ENCODE peak calls at places on chromosomes 16 and 17, in seven cellular contexts. One of them, this sample, is unnamed.

GRCh38 chr17:69415431-69415830 is 934 bp downstream of the MAP2K6 start:
- DNase-seq in pancreas: no peak
- DNase-seq in tibial nerve: no peak
- DNase-seq in body of pancreas: no peak
- DNase-seq in cardiac muscle cell: no peak
- DNase-seq in A549: no peak
- DNase-seq in RWPE1: no peak
- DNase-seq in this sample: no peak

GRCh38 chr16:10182186-10182683 is at the start of gene GRIN2A:
- DNase-seq in cardiac muscle cell: peak
- DNase-seq in RWPE1: no peak
- DNase-seq in tibial nerve: no peak
- DNase-seq in body of pancreas: peak
- DNase-seq in A549: no peak
- DNase-seq in pancreas: peak
- DNase-seq in this sample: no peak

GRCh38 chr17:4483012-4483840 is 15.5 kb upstream of the SPNS2 start:
- DNase-seq in A549: peak
- DNase-seq in body of pancreas: peak
- DNase-seq in pancreas: peak
- DNase-seq in RWPE1: peak
- DNase-seq in tibial nerve: no peak
- DNase-seq in cardiac muscle cell: no peak
- DNase-seq in this sample: no peak

GRCh38 chr16:69859105-69859969 is 91.8 kb upstream of the CLEC18A start:
- DNase-seq in RWPE1: peak
- DNase-seq in body of pancreas: peak
- DNase-seq in pancreas: peak
- DNase-seq in A549: peak
- DNase-seq in cardiac muscle cell: peak
- DNase-seq in tibial nerve: peak
- DNase-seq in this sample: no peak

GRCh38 chr16:89037261-89038152 is 56.1 kb upstream of the ACSF3 start:
- DNase-seq in cardiac muscle cell: peak
- DNase-seq in pancreas: peak
- DNase-seq in A549: peak
- DNase-seq in tibial nerve: no peak
- DNase-seq in body of pancreas: no peak
- DNase-seq in RWPE1: peak
- DNase-seq in this sample: no peak

GRCh38 chr17:51610155-51610554 is 349.8 kb downstream of the UTP18 start:
- DNase-seq in cardiac muscle cell: no peak
- DNase-seq in tibial nerve: no peak
- DNase-seq in RWPE1: no peak
- DNase-seq in pancreas: no peak
- DNase-seq in body of pancreas: no peak
- DNase-seq in A549: no peak
- DNase-seq in this sample: no peak

GRCh38 chr17:7856081-7856791 is 1.1 kb downstream of the NAA38 start:
- DNase-seq in pancreas: peak
- DNase-seq in tibial nerve: peak
- DNase-seq in RWPE1: no peak
- DNase-seq in cardiac muscle cell: no peak
- DNase-seq in A549: no peak
- DNase-seq in body of pancreas: peak
- DNase-seq in this sample: peak

GRCh38 chr16:67857547-67858233 is 10.2 kb upstream of the CENPT start:
- DNase-seq in tibial nerve: peak
- DNase-seq in RWPE1: peak
- DNase-seq in pancreas: peak
- DNase-seq in cardiac muscle cell: no peak
- DNase-seq in A549: peak
- DNase-seq in body of pancreas: peak
- DNase-seq in this sample: peak

GRCh38 chr17:82234211-82235055 is 5.6 kb downstream of the SLC16A3 start:
- DNase-seq in body of pancreas: no peak
- DNase-seq in tibial nerve: no peak
- DNase-seq in cardiac muscle cell: no peak
- DNase-seq in A549: no peak
- DNase-seq in RWPE1: no peak
- DNase-seq in pancreas: no peak
- DNase-seq in this sample: peak

GRCh38 chr17:17818088-17818526 is 18.7 kb downstream of the SREBF1 start:
- DNase-seq in A549: no peak
- DNase-seq in tibial nerve: no peak
- DNase-seq in RWPE1: no peak
- DNase-seq in body of pancreas: peak
- DNase-seq in cardiac muscle cell: peak
- DNase-seq in pancreas: no peak
- DNase-seq in this sample: no peak

GRCh38 chr17:1379208-1379929 is 20.7 kb downstream of the YWHAE start:
- DNase-seq in body of pancreas: no peak
- DNase-seq in A549: no peak
- DNase-seq in pancreas: no peak
- DNase-seq in RWPE1: no peak
- DNase-seq in tibial nerve: no peak
- DNase-seq in cardiac muscle cell: no peak
- DNase-seq in this sample: no peak

GRCh38 chr17:77742579-77742978 is 215.9 kb upstream of the TNRC6C start:
- DNase-seq in body of pancreas: no peak
- DNase-seq in cardiac muscle cell: no peak
- DNase-seq in pancreas: peak
- DNase-seq in RWPE1: no peak
- DNase-seq in tibial nerve: no peak
- DNase-seq in A549: no peak
- DNase-seq in this sample: no peak

GRCh38 chr17:69012895-69013805 is 47.6 kb downstream of the ABCA9 start:
- DNase-seq in body of pancreas: no peak
- DNase-seq in tibial nerve: no peak
- DNase-seq in pancreas: no peak
- DNase-seq in RWPE1: no peak
- DNase-seq in cardiac muscle cell: no peak
- DNase-seq in A549: no peak
- DNase-seq in this sample: no peak

GRCh38 chr16:12515771-12516170 is 287.9 kb downstream of the CPPED1 start:
- DNase-seq in RWPE1: no peak
- DNase-seq in cardiac muscle cell: no peak
- DNase-seq in A549: no peak
- DNase-seq in body of pancreas: no peak
- DNase-seq in tibial nerve: no peak
- DNase-seq in pancreas: no peak
- DNase-seq in this sample: no peak

GRCh38 chr17:37147301-37147812 is 198.6 kb downstream of the AATF start:
- DNase-seq in tibial nerve: no peak
- DNase-seq in A549: peak
- DNase-seq in RWPE1: no peak
- DNase-seq in pancreas: no peak
- DNase-seq in cardiac muscle cell: no peak
- DNase-seq in body of pancreas: no peak
- DNase-seq in this sample: no peak

GRCh38 chr16:22356930-22357634 is 17.3 kb downstream of the CDR2 start:
- DNase-seq in pancreas: no peak
- DNase-seq in A549: no peak
- DNase-seq in body of pancreas: no peak
- DNase-seq in tibial nerve: no peak
- DNase-seq in cardiac muscle cell: no peak
- DNase-seq in RWPE1: no peak
- DNase-seq in this sample: no peak

GRCh38 chr16:57720142-57720575 is 15.4 kb upstream of the KATNB1 start:
- DNase-seq in body of pancreas: peak
- DNase-seq in A549: peak
- DNase-seq in cardiac muscle cell: peak
- DNase-seq in RWPE1: peak
- DNase-seq in tibial nerve: no peak
- DNase-seq in pancreas: peak
- DNase-seq in this sample: no peak

GRCh38 chr17:45428954-45429337 is 3.7 kb downstream of the ARHGAP27 start:
- DNase-seq in body of pancreas: no peak
- DNase-seq in pancreas: no peak
- DNase-seq in tibial nerve: no peak
- DNase-seq in cardiac muscle cell: no peak
- DNase-seq in A549: no peak
- DNase-seq in RWPE1: no peak
- DNase-seq in this sample: no peak

GRCh38 chr16:86676216-86676800 is 98.0 kb downstream of the FOXL1 start:
- DNase-seq in A549: no peak
- DNase-seq in pancreas: no peak
- DNase-seq in body of pancreas: no peak
- DNase-seq in cardiac muscle cell: no peak
- DNase-seq in RWPE1: peak
- DNase-seq in tibial nerve: no peak
- DNase-seq in this sample: no peak

GRCh38 chr16:86764551-86764950 is 186.2 kb downstream of the FOXL1 start:
- DNase-seq in cardiac muscle cell: no peak
- DNase-seq in RWPE1: no peak
- DNase-seq in tibial nerve: no peak
- DNase-seq in A549: no peak
- DNase-seq in pancreas: no peak
- DNase-seq in body of pancreas: no peak
- DNase-seq in this sample: no peak

GRCh38 chr16:88941933-88942909 is 34.8 kb downstream of the CBFA2T3 start:
- DNase-seq in RWPE1: peak
- DNase-seq in A549: peak
- DNase-seq in pancreas: peak
- DNase-seq in cardiac muscle cell: peak
- DNase-seq in tibial nerve: no peak
- DNase-seq in body of pancreas: peak
- DNase-seq in this sample: peak

GRCh38 chr16:90046122-90046970 is 27.1 kb upstream of the DBNDD1 start:
- DNase-seq in RWPE1: no peak
- DNase-seq in tibial nerve: no peak
- DNase-seq in body of pancreas: no peak
- DNase-seq in cardiac muscle cell: no peak
- DNase-seq in A549: no peak
- DNase-seq in pancreas: no peak
- DNase-seq in this sample: no peak

GRCh38 chr17:67322039-67322787 is 44.2 kb downstream of the PSMD12 start:
- DNase-seq in tibial nerve: no peak
- DNase-seq in A549: no peak
- DNase-seq in RWPE1: no peak
- DNase-seq in pancreas: no peak
- DNase-seq in body of pancreas: no peak
- DNase-seq in cardiac muscle cell: peak
- DNase-seq in this sample: no peak

GRCh38 chr16:57958544-57958943 is 12.4 kb downstream of the CNGB1 start:
- DNase-seq in cardiac muscle cell: no peak
- DNase-seq in pancreas: no peak
- DNase-seq in tibial nerve: no peak
- DNase-seq in RWPE1: no peak
- DNase-seq in A549: no peak
- DNase-seq in body of pancreas: no peak
- DNase-seq in this sample: no peak

GRCh38 chr16:46899443-46900143 is 15.4 kb downstream of the GPT2 start:
- DNase-seq in body of pancreas: no peak
- DNase-seq in tibial nerve: no peak
- DNase-seq in RWPE1: no peak
- DNase-seq in A549: no peak
- DNase-seq in cardiac muscle cell: no peak
- DNase-seq in pancreas: no peak
- DNase-seq in this sample: no peak

GRCh38 chr16:48117217-48118105 is 38.3 kb downstream of the ABCC12 start:
- DNase-seq in cardiac muscle cell: peak
- DNase-seq in pancreas: peak
- DNase-seq in A549: peak
- DNase-seq in tibial nerve: peak
- DNase-seq in RWPE1: peak
- DNase-seq in body of pancreas: peak
- DNase-seq in this sample: peak

GRCh38 chr17:61532818-61533217 is 58.2 kb downstream of the NACA2 start:
- DNase-seq in A549: no peak
- DNase-seq in body of pancreas: no peak
- DNase-seq in RWPE1: no peak
- DNase-seq in tibial nerve: no peak
- DNase-seq in cardiac muscle cell: no peak
- DNase-seq in pancreas: no peak
- DNase-seq in this sample: no peak

GRCh38 chr16:75218256-75219076 is at the start of gene CTRB1:
- DNase-seq in tibial nerve: no peak
- DNase-seq in pancreas: peak
- DNase-seq in body of pancreas: peak
- DNase-seq in cardiac muscle cell: no peak
- DNase-seq in A549: no peak
- DNase-seq in RWPE1: no peak
- DNase-seq in this sample: no peak

GRCh38 chr17:37714897-37715296 is 30.0 kb downstream of the HNF1B start:
- DNase-seq in RWPE1: no peak
- DNase-seq in body of pancreas: no peak
- DNase-seq in cardiac muscle cell: no peak
- DNase-seq in pancreas: no peak
- DNase-seq in tibial nerve: no peak
- DNase-seq in A549: peak
- DNase-seq in this sample: no peak

GRCh38 chr16:73047536-73048291 is at the start of gene ZFHX3:
- DNase-seq in RWPE1: no peak
- DNase-seq in pancreas: peak
- DNase-seq in A549: no peak
- DNase-seq in body of pancreas: peak
- DNase-seq in cardiac muscle cell: peak
- DNase-seq in tibial nerve: peak
- DNase-seq in this sample: peak
- TF ChIP-seq CTCF in RWPE1: peak
- TF ChIP-seq CTCF in pancreas: no peak
- TF ChIP-seq CTCF in A549: peak
- TF ChIP-seq CTCF in body of pancreas: no peak
- TF ChIP-seq CTCF in cardiac muscle cell: no peak
- TF ChIP-seq CTCF in tibial nerve: no peak
- TF ChIP-seq CTCF in this sample: no peak

DNA sequence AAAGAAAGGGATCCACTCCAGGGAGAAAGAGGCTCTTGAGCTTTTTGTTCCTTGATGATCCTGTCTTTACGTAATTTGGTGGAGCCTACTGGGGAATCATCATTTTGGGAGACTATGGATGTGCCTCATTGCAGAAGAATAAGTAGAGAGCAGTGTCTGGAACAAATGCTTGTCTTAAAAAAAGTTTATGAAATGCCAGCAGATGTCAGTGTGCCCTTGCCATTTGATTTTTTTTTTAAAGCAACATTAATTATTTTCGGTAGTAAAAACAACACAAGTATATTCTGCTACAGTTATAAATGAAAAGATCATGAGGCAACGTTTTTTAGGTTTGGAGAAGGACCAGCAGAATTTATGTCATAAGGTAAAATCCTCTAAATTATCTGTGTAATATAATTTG is 934.8 kb upstream of the EEF2KMT start:
- DNase-seq in cardiac muscle cell: no peak
- DNase-seq in pancreas: no peak
- DNase-seq in tibial nerve: no peak
- DNase-seq in RWPE1: no peak
- DNase-seq in A549: no peak
- DNase-seq in body of pancreas: no peak
- DNase-seq in this sample: no peak
- H3K27ac ChIP-seq in cardiac muscle cell: no peak
- H3K27ac ChIP-seq in pancreas: no peak
- H3K27ac ChIP-seq in tibial nerve: no peak
- H3K27ac ChIP-seq in RWPE1: no peak
- H3K27ac ChIP-seq in A549: no peak
- H3K27ac ChIP-seq in body of pancreas: no peak
- H3K27ac ChIP-seq in this sample: no peak

GRCh38 chr17:49707246-49707607 is 537 bp downstream of the SLC35B1 start:
- DNase-seq in A549: peak
- DNase-seq in cardiac muscle cell: no peak
- DNase-seq in pancreas: no peak
- DNase-seq in RWPE1: no peak
- DNase-seq in body of pancreas: no peak
- DNase-seq in tibial nerve: no peak
- DNase-seq in this sample: no peak
- TF ChIP-seq CTCF in A549: no peak
- TF ChIP-seq CTCF in cardiac muscle cell: peak
- TF ChIP-seq CTCF in pancreas: no peak
- TF ChIP-seq CTCF in RWPE1: no peak
- TF ChIP-seq CTCF in body of pancreas: no peak
- TF ChIP-seq CTCF in tibial nerve: no peak
- TF ChIP-seq CTCF in this sample: no peak

GRCh38 chr17:59378621-59379194 is 47.3 kb downstream of the YPEL2 start:
- DNase-seq in RWPE1: no peak
- DNase-seq in cardiac muscle cell: no peak
- DNase-seq in body of pancreas: no peak
- DNase-seq in tibial nerve: no peak
- DNase-seq in A549: no peak
- DNase-seq in pancreas: no peak
- DNase-seq in this sample: no peak
- H3K27ac ChIP-seq in RWPE1: no peak
- H3K27ac ChIP-seq in cardiac muscle cell: peak
- H3K27ac ChIP-seq in body of pancreas: peak
- H3K27ac ChIP-seq in tibial nerve: peak
- H3K27ac ChIP-seq in A549: no peak
- H3K27ac ChIP-seq in pancreas: peak
- H3K27ac ChIP-seq in this sample: peak

This sample was measured in psoas muscle.